ENCODE peak calls at places on chromosomes 6 and 20, in eight cellular contexts. One of them, this sample, is unnamed.

GRCh38 chr6:34239240-34239825 is 2.7 kb downstream of the HMGA1 start:
- DNase-seq in psoas muscle: no peak
- DNase-seq in thyroid gland: no peak
- DNase-seq in lung: no peak
- DNase-seq in foreskin fibroblast: peak; percentile 32
- DNase-seq in Peyer's patch: no peak
- DNase-seq in SK-N-SH: no peak
- DNase-seq in cardiac fibroblast: no peak
- DNase-seq in this sample: no peak

GRCh38 chr6:155141512-155141911 is 122.3 kb upstream of the CLDN20 start:
- DNase-seq in psoas muscle: no peak
- DNase-seq in thyroid gland: no peak
- DNase-seq in lung: no peak
- DNase-seq in foreskin fibroblast: no peak
- DNase-seq in Peyer's patch: no peak
- DNase-seq in SK-N-SH: no peak
- DNase-seq in cardiac fibroblast: no peak
- DNase-seq in this sample: no peak

GRCh38 chr6:33622456-33623431 is 1.6 kb downstream of the ITPR3 start:
- DNase-seq in psoas muscle: no peak
- DNase-seq in thyroid gland: peak; percentile 81
- DNase-seq in lung: peak; percentile 50
- DNase-seq in foreskin fibroblast: peak; percentile 80
- DNase-seq in Peyer's patch: no peak
- DNase-seq in SK-N-SH: no peak
- DNase-seq in cardiac fibroblast: peak; percentile 46
- DNase-seq in this sample: no peak

GRCh38 chr6:165716886-165717285 is 53.8 kb upstream of the PDE10A start:
- DNase-seq in psoas muscle: no peak
- DNase-seq in thyroid gland: no peak
- DNase-seq in lung: no peak
- DNase-seq in foreskin fibroblast: peak; percentile 1
- DNase-seq in Peyer's patch: no peak
- DNase-seq in SK-N-SH: no peak
- DNase-seq in cardiac fibroblast: peak; percentile 51
- DNase-seq in this sample: no peak

GRCh38 chr6:166588691-166589333 is 2.3 kb upstream of the RAMACL start:
- DNase-seq in psoas muscle: no peak
- DNase-seq in thyroid gland: peak; percentile 45
- DNase-seq in lung: no peak
- DNase-seq in foreskin fibroblast: peak; percentile 42
- DNase-seq in Peyer's patch: no peak
- DNase-seq in SK-N-SH: no peak
- DNase-seq in cardiac fibroblast: peak; percentile 75
- DNase-seq in this sample: peak; percentile 52

GRCh38 chr6:7727150-7727950 is 1.5 kb downstream of the BMP6 start:
- DNase-seq in psoas muscle: peak; percentile 20
- DNase-seq in thyroid gland: no peak
- DNase-seq in lung: no peak
- DNase-seq in foreskin fibroblast: peak; percentile 44
- DNase-seq in Peyer's patch: no peak
- DNase-seq in SK-N-SH: peak; percentile 60
- DNase-seq in cardiac fibroblast: peak; percentile 31
- DNase-seq in this sample: no peak

GRCh38 chr6:87487555-87487954 is 14.8 kb downstream of the SLC35A1 start:
- DNase-seq in psoas muscle: no peak
- DNase-seq in thyroid gland: no peak
- DNase-seq in lung: no peak
- DNase-seq in foreskin fibroblast: peak; percentile 31
- DNase-seq in Peyer's patch: no peak
- DNase-seq in SK-N-SH: no peak
- DNase-seq in cardiac fibroblast: peak; percentile 10
- DNase-seq in this sample: no peak

GRCh38 chr6:37554480-37554819 is 54.8 kb upstream of the CCDC167 start:
- DNase-seq in psoas muscle: no peak
- DNase-seq in thyroid gland: no peak
- DNase-seq in lung: no peak
- DNase-seq in foreskin fibroblast: no peak
- DNase-seq in Peyer's patch: no peak
- DNase-seq in SK-N-SH: no peak
- DNase-seq in cardiac fibroblast: peak; percentile 19
- DNase-seq in this sample: no peak

GRCh38 chr6:45437441-45437820 is 59.7 kb upstream of the SUPT3H start:
- DNase-seq in psoas muscle: no peak
- DNase-seq in thyroid gland: no peak
- DNase-seq in lung: no peak
- DNase-seq in foreskin fibroblast: no peak
- DNase-seq in Peyer's patch: no peak
- DNase-seq in SK-N-SH: no peak
- DNase-seq in cardiac fibroblast: no peak
- DNase-seq in this sample: no peak

GRCh38 chr20:37644605-37645004 is 49.2 kb upstream of the CTNNBL1 start:
- DNase-seq in psoas muscle: no peak
- DNase-seq in thyroid gland: no peak
- DNase-seq in lung: no peak
- DNase-seq in foreskin fibroblast: no peak
- DNase-seq in Peyer's patch: no peak
- DNase-seq in SK-N-SH: no peak
- DNase-seq in cardiac fibroblast: no peak
- DNase-seq in this sample: no peak

GRCh38 chr6:112833546-112834215 is 486.6 kb downstream of the RFPL4B start:
- DNase-seq in psoas muscle: no peak
- DNase-seq in thyroid gland: peak; percentile 2
- DNase-seq in lung: no peak
- DNase-seq in foreskin fibroblast: peak; percentile 48
- DNase-seq in Peyer's patch: no peak
- DNase-seq in SK-N-SH: no peak
- DNase-seq in cardiac fibroblast: peak; percentile 46
- DNase-seq in this sample: no peak

GRCh38 chr6:16752206-16752867 is 8.9 kb downstream of the ATXN1 start:
- DNase-seq in psoas muscle: no peak
- DNase-seq in thyroid gland: no peak
- DNase-seq in lung: no peak
- DNase-seq in foreskin fibroblast: peak; percentile 89
- DNase-seq in Peyer's patch: no peak
- DNase-seq in SK-N-SH: no peak
- DNase-seq in cardiac fibroblast: peak; percentile 93
- DNase-seq in this sample: no peak

GRCh38 chr20:48603116-48603818 is 224.5 kb downstream of the PREX1 start:
- DNase-seq in psoas muscle: no peak
- DNase-seq in thyroid gland: no peak
- DNase-seq in lung: no peak
- DNase-seq in foreskin fibroblast: no peak
- DNase-seq in Peyer's patch: peak; percentile 31
- DNase-seq in SK-N-SH: no peak
- DNase-seq in cardiac fibroblast: no peak
- DNase-seq in this sample: no peak

GRCh38 chr20:20393207-20393606 is 25.3 kb downstream of the INSM1 start:
- DNase-seq in psoas muscle: no peak
- DNase-seq in thyroid gland: no peak
- DNase-seq in lung: no peak
- DNase-seq in foreskin fibroblast: peak; percentile 61
- DNase-seq in Peyer's patch: no peak
- DNase-seq in SK-N-SH: no peak
- DNase-seq in cardiac fibroblast: peak; percentile 61
- DNase-seq in this sample: peak; percentile 2

GRCh38 chr20:63325554-63326313 is 32.7 kb downstream of the COL20A1 start:
- DNase-seq in psoas muscle: peak; percentile 10
- DNase-seq in thyroid gland: no peak
- DNase-seq in lung: no peak
- DNase-seq in foreskin fibroblast: no peak
- DNase-seq in Peyer's patch: no peak
- DNase-seq in SK-N-SH: no peak
- DNase-seq in cardiac fibroblast: no peak
- DNase-seq in this sample: no peak

GRCh38 chr6:79813854-79814477 is 133.4 kb downstream of the ELOVL4 start:
- DNase-seq in psoas muscle: peak; percentile 50
- DNase-seq in thyroid gland: peak; percentile 81
- DNase-seq in lung: peak; percentile 66
- DNase-seq in foreskin fibroblast: peak; percentile 84
- DNase-seq in Peyer's patch: no peak
- DNase-seq in SK-N-SH: peak; percentile 68
- DNase-seq in cardiac fibroblast: peak; percentile 77
- DNase-seq in this sample: no peak

GRCh38 chr6:11230158-11231107 is 2.0 kb downstream of the NEDD9 start:
- DNase-seq in psoas muscle: no peak
- DNase-seq in thyroid gland: no peak
- DNase-seq in lung: no peak
- DNase-seq in foreskin fibroblast: peak; percentile 39
- DNase-seq in Peyer's patch: no peak
- DNase-seq in SK-N-SH: no peak
- DNase-seq in cardiac fibroblast: peak; percentile 69
- DNase-seq in this sample: no peak

GRCh38 chr6:50655848-50656453 is 57.4 kb upstream of the TFAP2D start:
- DNase-seq in psoas muscle: no peak
- DNase-seq in thyroid gland: no peak
- DNase-seq in lung: no peak
- DNase-seq in foreskin fibroblast: peak; percentile 8
- DNase-seq in Peyer's patch: no peak
- DNase-seq in SK-N-SH: peak; percentile 10
- DNase-seq in cardiac fibroblast: peak; percentile 29
- DNase-seq in this sample: no peak
- TF ChIP-seq CTCF in psoas muscle: peak; percentile 38
- TF ChIP-seq CTCF in thyroid gland: no peak
- TF ChIP-seq CTCF in lung: no peak
- TF ChIP-seq CTCF in foreskin fibroblast: peak; percentile 37
- TF ChIP-seq CTCF in Peyer's patch: no peak
- TF ChIP-seq CTCF in SK-N-SH: peak; percentile 70
- TF ChIP-seq CTCF in cardiac fibroblast: peak; percentile 43
- TF ChIP-seq CTCF in this sample: no peak

DNA sequence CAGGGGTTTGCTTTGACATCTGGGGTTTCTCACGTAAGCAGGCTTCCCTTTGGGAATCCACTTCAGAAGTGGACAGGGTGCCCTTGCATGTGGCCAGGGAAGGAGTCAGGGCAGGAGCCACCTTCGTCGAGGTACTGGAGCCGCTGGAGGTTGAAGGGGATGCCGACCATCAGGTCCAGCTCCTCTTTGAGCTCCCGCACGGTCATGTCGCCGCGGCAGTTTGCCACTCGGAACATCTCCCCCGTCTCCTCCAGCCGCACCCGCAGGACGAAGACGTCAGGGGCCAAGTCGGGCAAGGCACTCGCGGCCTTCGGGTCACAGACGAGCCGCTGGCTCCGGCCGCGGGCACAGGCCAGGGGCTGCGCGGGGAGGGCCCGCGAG is 360 bp downstream of the ANKRD60 start:
- DNase-seq in psoas muscle: no peak
- DNase-seq in thyroid gland: no peak
- DNase-seq in lung: no peak
- DNase-seq in foreskin fibroblast: peak; percentile 30
- DNase-seq in Peyer's patch: no peak
- DNase-seq in SK-N-SH: no peak
- DNase-seq in cardiac fibroblast: no peak
- DNase-seq in this sample: no peak
- H3K4me3 ChIP-seq in psoas muscle: no peak overlapping the region
- H3K4me3 ChIP-seq in thyroid gland: no peak overlapping the region
- H3K4me3 ChIP-seq in lung: no peak overlapping the region
- H3K4me3 ChIP-seq in foreskin fibroblast: peak overlapping the region; percentile 5
- H3K4me3 ChIP-seq in Peyer's patch: peak overlapping the region; percentile 25
- H3K4me3 ChIP-seq in SK-N-SH: no peak overlapping the region
- H3K4me3 ChIP-seq in cardiac fibroblast: peak overlapping the region; percentile 39
- H3K4me3 ChIP-seq in this sample: peak overlapping the region; percentile 8

DNA sequence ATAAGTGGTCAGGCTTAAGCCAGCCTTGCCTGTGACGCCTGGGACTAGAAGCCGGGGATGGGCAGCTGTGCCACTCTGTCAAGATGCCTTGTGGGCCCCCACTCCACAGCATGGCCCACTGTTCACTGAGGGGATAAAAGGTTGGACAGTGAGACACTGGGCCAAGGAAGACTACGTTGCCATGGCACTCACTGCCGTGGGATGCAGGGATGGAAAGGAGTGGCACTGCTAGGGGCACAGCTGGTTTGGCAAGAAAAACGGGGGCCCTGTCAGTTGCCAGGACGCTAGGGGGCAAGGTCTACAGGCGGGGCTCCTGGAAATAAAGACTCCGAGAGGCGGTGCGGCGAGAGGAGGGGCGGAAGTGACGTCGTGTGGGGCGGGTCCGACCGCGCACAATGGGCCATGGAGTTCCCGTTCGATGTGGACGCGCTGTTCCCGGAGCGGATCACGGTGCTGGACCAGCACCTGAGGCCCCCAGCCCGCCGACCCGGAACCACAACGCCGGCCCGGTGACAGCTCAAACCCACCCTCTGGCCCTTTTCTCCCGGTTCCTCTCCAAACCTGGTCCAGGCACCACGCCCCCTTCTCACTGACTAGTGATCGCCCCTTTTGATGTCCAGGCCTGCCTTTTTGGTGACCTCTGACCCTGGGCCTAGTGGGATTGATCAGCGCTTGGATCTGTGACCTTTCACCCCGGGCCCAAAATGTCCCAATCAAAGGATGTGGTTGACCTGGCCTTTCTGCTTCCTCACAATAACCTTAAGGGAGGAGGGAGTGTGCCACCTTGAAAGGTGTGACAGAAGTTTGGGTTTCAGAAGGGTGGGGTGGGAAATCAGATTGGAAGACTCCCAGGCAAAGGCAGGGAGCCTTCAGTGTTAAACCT is at the start of gene ATAT1:
- DNase-seq in psoas muscle: peak; percentile 89
- DNase-seq in thyroid gland: peak; percentile 89
- DNase-seq in lung: peak; percentile 89
- DNase-seq in foreskin fibroblast: peak; percentile 93
- DNase-seq in Peyer's patch: peak; percentile 97
- DNase-seq in SK-N-SH: peak; percentile 92
- DNase-seq in cardiac fibroblast: peak; percentile 75
- DNase-seq in this sample: no peak
- TF ChIP-seq CTCF in psoas muscle: peak; percentile 24
- TF ChIP-seq CTCF in thyroid gland: peak; percentile 41
- TF ChIP-seq CTCF in lung: peak; percentile 13
- TF ChIP-seq CTCF in foreskin fibroblast: peak; percentile 41
- TF ChIP-seq CTCF in Peyer's patch: peak; percentile 56
- TF ChIP-seq CTCF in SK-N-SH: peak; percentile 55
- TF ChIP-seq CTCF in cardiac fibroblast: peak; percentile 46
- TF ChIP-seq CTCF in this sample: peak; percentile 52

GRCh38 chr6:43679057-43679456 is 8.5 kb downstream of the MRPS18A start:
- DNase-seq in psoas muscle: no peak
- DNase-seq in thyroid gland: no peak
- DNase-seq in lung: no peak
- DNase-seq in foreskin fibroblast: no peak
- DNase-seq in Peyer's patch: no peak
- DNase-seq in SK-N-SH: no peak
- DNase-seq in cardiac fibroblast: no peak
- DNase-seq in this sample: no peak

GRCh38 chr6:43680583-43681120 is 6.9 kb downstream of the MRPS18A start:
- DNase-seq in psoas muscle: no peak
- DNase-seq in thyroid gland: no peak
- DNase-seq in lung: no peak
- DNase-seq in foreskin fibroblast: no peak
- DNase-seq in Peyer's patch: no peak
- DNase-seq in SK-N-SH: no peak
- DNase-seq in cardiac fibroblast: no peak
- DNase-seq in this sample: no peak

GRCh38 chr6:43683708-43684455 is 3.7 kb downstream of the MRPS18A start:
- DNase-seq in psoas muscle: no peak
- DNase-seq in thyroid gland: no peak
- DNase-seq in lung: no peak
- DNase-seq in foreskin fibroblast: no peak
- DNase-seq in Peyer's patch: no peak
- DNase-seq in SK-N-SH: no peak
- DNase-seq in cardiac fibroblast: no peak
- DNase-seq in this sample: no peak

GRCh38 chr6:43681303-43681702 is 6.3 kb downstream of the MRPS18A start:
- DNase-seq in psoas muscle: no peak
- DNase-seq in thyroid gland: no peak
- DNase-seq in lung: no peak
- DNase-seq in foreskin fibroblast: no peak
- DNase-seq in Peyer's patch: no peak
- DNase-seq in SK-N-SH: no peak
- DNase-seq in cardiac fibroblast: no peak
- DNase-seq in this sample: no peak

GRCh38 chr6:43682724-43683429 is 4.7 kb downstream of the MRPS18A start:
- DNase-seq in psoas muscle: no peak
- DNase-seq in thyroid gland: no peak
- DNase-seq in lung: no peak
- DNase-seq in foreskin fibroblast: no peak
- DNase-seq in Peyer's patch: no peak
- DNase-seq in SK-N-SH: no peak
- DNase-seq in cardiac fibroblast: no peak
- DNase-seq in this sample: no peak
- H3K4me3 ChIP-seq in psoas muscle: no peak overlapping the region
- H3K4me3 ChIP-seq in thyroid gland: no peak overlapping the region
- H3K4me3 ChIP-seq in lung: no peak overlapping the region
- H3K4me3 ChIP-seq in foreskin fibroblast: no peak overlapping the region
- H3K4me3 ChIP-seq in Peyer's patch: no peak overlapping the region
- H3K4me3 ChIP-seq in SK-N-SH: no peak overlapping the region
- H3K4me3 ChIP-seq in cardiac fibroblast: no peak overlapping the region
- H3K4me3 ChIP-seq in this sample: no peak overlapping the region

This sample was measured in HFF-Myc.